ENCODE peak calls at places on chromosomes 2 and 18, in six cellular contexts. One of them, this sample, is unnamed.

GRCh38 chr2:172877826-172878225 is 142.2 kb downstream of the RAPGEF4 start:
- DNase-seq in cortex of kidney: no peak
- DNase-seq in CD8-positive, alpha-beta T cell: no peak
- DNase-seq in epithelial cell of esophagus: peak
- DNase-seq in T-helper 1 cell: no peak
- DNase-seq in aorta: no peak
- DNase-seq in this sample: no peak

GRCh38 chr2:101012706-101013181 is 10.7 kb downstream of the RPL31 start:
- DNase-seq in T-helper 1 cell: no peak
- DNase-seq in aorta: no peak
- DNase-seq in CD8-positive, alpha-beta T cell: no peak
- DNase-seq in cortex of kidney: no peak
- DNase-seq in epithelial cell of esophagus: peak
- DNase-seq in this sample: no peak

GRCh38 chr18:51437280-51438271 is 240.1 kb upstream of the MEX3C start:
- DNase-seq in cortex of kidney: no peak
- DNase-seq in aorta: no peak
- DNase-seq in CD8-positive, alpha-beta T cell: no peak
- DNase-seq in T-helper 1 cell: no peak
- DNase-seq in epithelial cell of esophagus: peak
- DNase-seq in this sample: no peak

GRCh38 chr2:144132357-144132756 is 387.6 kb downstream of the ZEB2 start:
- DNase-seq in epithelial cell of esophagus: peak
- DNase-seq in cortex of kidney: no peak
- DNase-seq in aorta: no peak
- DNase-seq in T-helper 1 cell: no peak
- DNase-seq in CD8-positive, alpha-beta T cell: no peak
- DNase-seq in this sample: no peak

GRCh38 chr2:37456479-37456878 is 112.0 kb downstream of the QPCT start:
- DNase-seq in aorta: no peak
- DNase-seq in T-helper 1 cell: no peak
- DNase-seq in CD8-positive, alpha-beta T cell: no peak
- DNase-seq in cortex of kidney: no peak
- DNase-seq in epithelial cell of esophagus: peak
- DNase-seq in this sample: no peak

GRCh38 chr2:212912445-212913103 is 238.8 kb downstream of the IKZF2 start:
- DNase-seq in cortex of kidney: no peak
- DNase-seq in aorta: no peak
- DNase-seq in T-helper 1 cell: no peak
- DNase-seq in epithelial cell of esophagus: peak
- DNase-seq in CD8-positive, alpha-beta T cell: no peak
- DNase-seq in this sample: no peak

GRCh38 chr2:60313470-60314172 is 239.8 kb downstream of the BCL11A start:
- DNase-seq in epithelial cell of esophagus: no peak
- DNase-seq in aorta: no peak
- DNase-seq in T-helper 1 cell: no peak
- DNase-seq in CD8-positive, alpha-beta T cell: no peak
- DNase-seq in cortex of kidney: no peak
- DNase-seq in this sample: no peak

GRCh38 chr2:48249631-48250473 is 280.1 kb upstream of the STON1 start:
- DNase-seq in CD8-positive, alpha-beta T cell: no peak
- DNase-seq in epithelial cell of esophagus: peak
- DNase-seq in cortex of kidney: no peak
- DNase-seq in T-helper 1 cell: no peak
- DNase-seq in aorta: no peak
- DNase-seq in this sample: no peak

GRCh38 chr2:240886678-240887574 is 9.0 kb downstream of the MAB21L4 start:
- DNase-seq in epithelial cell of esophagus: no peak
- DNase-seq in CD8-positive, alpha-beta T cell: no peak
- DNase-seq in aorta: no peak
- DNase-seq in cortex of kidney: no peak
- DNase-seq in T-helper 1 cell: no peak
- DNase-seq in this sample: no peak

GRCh38 chr2:636649-637405 is 40.4 kb downstream of the TMEM18 start:
- DNase-seq in epithelial cell of esophagus: peak
- DNase-seq in CD8-positive, alpha-beta T cell: peak
- DNase-seq in cortex of kidney: no peak
- DNase-seq in T-helper 1 cell: no peak
- DNase-seq in aorta: peak
- DNase-seq in this sample: peak

This sample was measured in GM18507.